ENCODE peak calls at places on chromosomes 16 and 17, in four cellular contexts. H is IMR-90, M is body of pancreas, Z is HCT116. D is an unnamed sample.

GRCh38 chr16:10045291-10045775 is 136.9 kb downstream of the GRIN2A start:
- DNase-seq in M (no peak), H (no peak), Z (no peak), D (no peak)

GRCh38 chr16:29306953-29307597 is 99.4 kb downstream of the NPIPB11 start:
- DNase-seq in M (no peak), Z (no peak), H (peak; percentile 64), D (no peak)

GRCh38 chr17:2171725-2172446 is 117.0 kb downstream of the HIC1 start:
- DNase-seq in H (peak; percentile 99), Z (no peak), M (peak; percentile 90), D (no peak)

GRCh38 chr17:17377071-17377487 is 73.9 kb downstream of the NT5M start:
- DNase-seq in H (no peak), M (no peak), Z (no peak), D (no peak)

GRCh38 chr17:382644-383533 is 30.3 kb upstream of the RPH3AL start:
- DNase-seq in M (peak; percentile 59), H (peak; percentile 87), Z (no peak), D (peak; percentile 35)

GRCh38 chr16:54233626-54234025 is 53.0 kb downstream of the IRX3 start:
- DNase-seq in Z (no peak), H (no peak), M (no peak), D (no peak)

GRCh38 chr16:4207229-4207628 is 34.7 kb downstream of the SRL start:
- DNase-seq in M (no peak), Z (no peak), H (no peak), D (no peak)

GRCh38 chr16:89557230-89557935 is 3.1 kb upstream of the RPL13 start:
- DNase-seq in Z (peak; percentile 77), M (peak; percentile 81), H (peak; percentile 80), D (peak; percentile 83)

GRCh38 chr17:27321372-27321771 is 27.5 kb downstream of the WSB1 start:
- DNase-seq in Z (no peak), H (no peak), M (no peak), D (no peak)
- H3K4me3 ChIP-seq in Z (no peak overlapping the region), H (no peak overlapping the region), M (no peak overlapping the region), D (no peak overlapping the region)

GRCh38 chr16:68771922-68772681 is 35.0 kb downstream of the CDH1 start:
- DNase-seq in M (no peak), H (no peak), Z (no peak), D (no peak)
- TF ChIP-seq POLR2A in M (no peak), H (no peak), Z (no peak), D (no peak)

DNA sequence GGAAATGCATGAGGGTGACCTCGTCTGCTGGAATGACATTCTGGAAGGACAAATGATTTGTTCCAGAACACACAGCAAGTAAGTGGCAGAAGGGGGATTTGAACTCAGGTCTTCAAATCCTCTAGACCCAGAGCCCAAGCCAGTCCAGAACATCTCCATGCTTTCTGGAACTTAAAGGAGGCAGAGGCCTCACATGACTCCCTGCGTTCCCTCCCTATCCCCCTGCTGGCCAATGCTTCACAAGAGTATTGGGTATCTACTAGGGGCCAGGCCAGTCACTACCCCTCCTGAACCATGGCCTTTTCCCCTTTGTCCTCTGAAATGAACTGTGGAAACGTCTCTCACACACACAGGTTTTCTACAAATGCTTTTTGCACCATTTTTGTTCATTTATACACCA is 7.6 kb upstream of the BEAN1 start:
- DNase-seq in Z (no peak), H (no peak), M (no peak), D (no peak)
- TF ChIP-seq CTCF in Z (peak; percentile 35), H (no peak), M (no peak), D (no peak)

GRCh38 chr16:2501938-2502900 is 11.5 kb upstream of the ATP6V0C start:
- DNase-seq in M (no peak), Z (no peak), H (no peak), D (no peak)

GRCh38 chr16:2499454-2499853 is 14.3 kb upstream of the ATP6V0C start:
- DNase-seq in H (no peak), Z (no peak), M (no peak), D (no peak)

GRCh38 chr16:2499890-2500633 is 13.7 kb upstream of the ATP6V0C start:
- DNase-seq in Z (no peak), M (no peak), H (no peak), D (no peak)

GRCh38 chr16:2500634-2500936 is 13.2 kb upstream of the ATP6V0C start:
- DNase-seq in M (no peak), Z (no peak), H (no peak), D (no peak)

DNA sequence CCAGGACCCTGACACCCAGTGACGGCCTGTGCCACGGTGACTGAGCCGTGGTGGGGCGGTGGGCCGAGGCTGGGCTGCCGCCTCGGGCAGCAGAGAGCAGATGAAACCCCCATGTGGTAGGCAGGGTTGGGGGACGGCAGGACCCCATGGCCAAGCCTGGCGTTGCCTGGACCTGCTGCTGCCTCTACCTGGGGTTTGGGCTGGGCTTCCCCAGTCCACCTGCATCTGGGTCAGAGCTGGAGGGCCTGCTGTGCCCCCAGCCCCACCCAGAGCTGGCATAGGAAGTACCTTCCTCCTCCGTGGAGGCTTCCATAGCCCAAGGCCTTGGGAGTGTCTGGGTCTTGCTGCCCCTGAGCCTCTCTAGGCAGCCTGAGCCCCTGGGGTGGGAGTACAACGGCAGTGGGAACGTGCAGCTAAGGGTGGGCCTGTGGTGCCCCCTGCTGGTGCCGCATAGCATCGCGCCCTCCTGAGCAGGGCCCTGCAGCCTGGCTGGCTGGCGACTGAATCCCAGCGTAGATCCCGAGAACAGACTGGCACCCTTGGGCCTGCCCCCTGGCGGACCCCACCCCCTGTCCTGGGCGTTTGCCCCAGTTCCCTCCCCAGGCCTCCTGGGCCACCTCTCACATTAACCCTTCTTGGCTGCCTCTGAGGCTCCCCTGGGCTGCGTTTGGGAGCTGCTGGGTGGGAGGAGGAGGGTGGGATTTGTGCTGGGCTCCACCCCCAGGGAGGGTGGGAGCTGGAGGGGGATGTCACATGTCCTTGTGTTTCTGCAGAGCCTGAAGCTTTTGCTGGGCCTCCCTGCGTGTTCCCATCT is 12.6 kb upstream of the ATP6V0C start:
- DNase-seq in M (peak; percentile 84), H (peak; percentile 69), Z (no peak), D (peak; percentile 84)
- H3K4me3 ChIP-seq in M (no peak overlapping the region), H (no peak overlapping the region), Z (no peak overlapping the region), D (no peak overlapping the region)

GRCh38 chr17:48541574-48542113 is 3.3 kb downstream of the HOXB2 start:
- DNase-seq in H (peak; percentile 69), Z (no peak), M (no peak), D (no peak)

GRCh38 chr17:48543854-48544355 is 1.0 kb downstream of the HOXB2 start:
- DNase-seq in M (no peak), H (no peak), Z (no peak), D (no peak)

GRCh38 chr17:48542956-48543853 is 1.7 kb downstream of the HOXB2 start:
- DNase-seq in Z (no peak), M (peak; percentile 34), H (peak; percentile 67), D (no peak)

GRCh38 chr17:48541036-48541573 is 3.8 kb downstream of the HOXB2 start:
- DNase-seq in Z (no peak), M (no peak), H (peak; percentile 32), D (no peak)

DNA sequence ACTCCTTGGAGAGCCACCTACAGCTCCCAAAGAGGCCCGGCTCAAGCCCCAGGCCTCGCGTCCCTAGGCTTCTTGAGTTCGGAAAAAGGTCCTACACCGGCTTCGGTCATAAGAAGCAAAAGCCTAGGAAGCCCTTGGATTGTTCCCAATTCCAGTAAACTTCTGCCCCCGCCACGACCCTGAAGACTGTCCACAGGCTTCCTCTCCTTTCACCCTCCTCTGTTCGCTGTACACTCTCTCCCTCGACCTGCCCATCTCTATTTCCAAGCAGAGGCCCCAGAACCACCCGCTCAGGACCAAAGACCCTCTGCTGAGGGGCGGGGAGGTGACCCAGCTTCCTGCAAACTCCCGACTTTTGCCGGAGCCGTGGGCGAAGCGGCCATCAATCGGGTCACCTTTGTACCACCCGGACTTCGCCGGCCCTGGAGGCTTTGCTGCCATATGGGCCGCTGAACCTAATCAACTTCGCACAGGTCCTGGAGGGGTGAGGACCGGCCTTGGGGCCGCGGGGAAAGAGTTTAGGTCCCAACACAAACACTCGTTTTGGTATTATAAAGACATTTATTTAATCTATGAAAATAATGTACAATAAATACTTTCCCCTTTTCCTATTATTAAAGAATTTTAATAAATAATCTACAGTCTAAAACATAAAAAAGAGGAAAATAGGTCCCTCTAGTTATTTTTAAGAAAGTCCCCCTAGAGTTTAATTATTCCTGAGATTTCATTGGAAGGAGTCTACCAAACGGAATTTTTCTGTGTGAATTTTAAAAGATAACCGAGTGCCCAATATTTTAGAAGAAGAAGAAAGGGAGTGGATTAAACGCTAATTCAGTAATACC is 2.6 kb downstream of the HOXB2 start:
- DNase-seq in Z (no peak), M (no peak), H (peak; percentile 34), D (no peak)
- TF ChIP-seq POLR2A in Z (no peak), M (no peak), H (no peak), D (no peak)

GRCh38 chr16:49022351-49022963 is 259.2 kb downstream of the CBLN1 start:
- DNase-seq in M (no peak), H (no peak), Z (no peak), D (no peak)

GRCh38 chr16:49026566-49026965 is 255.1 kb downstream of the CBLN1 start:
- DNase-seq in Z (no peak), H (no peak), M (no peak), D (no peak)

GRCh38 chr16:49024896-49025295 is 256.7 kb downstream of the CBLN1 start:
- DNase-seq in M (no peak), H (no peak), Z (no peak), D (no peak)

GRCh38 chr16:49023095-49023494 is 258.5 kb downstream of the CBLN1 start:
- DNase-seq in Z (peak; percentile 36), M (peak; percentile 9), H (peak; percentile 39), D (no peak)

GRCh38 chr16:49024016-49024415 is 257.6 kb downstream of the CBLN1 start:
- DNase-seq in Z (no peak), H (no peak), M (no peak), D (no peak)
- TF ChIP-seq CTCF in Z (no peak), H (no peak), M (no peak), D (no peak)

GRCh38 chr17:71234349-71234748 is 886.5 kb upstream of the SOX9 start:
- DNase-seq in M (no peak), Z (no peak), H (no peak), D (no peak)
- H3K4me3 ChIP-seq in M (no peak overlapping the region), Z (no peak overlapping the region), H (no peak overlapping the region), D (no peak overlapping the region)

GRCh38 chr16:58198739-58199411 is 969 bp upstream of the CSNK2A2 start:
- DNase-seq in H (no peak), M (no peak), Z (no peak), D (no peak)

GRCh38 chr16:58197314-58198012 is 443 bp downstream of the CSNK2A2 start:
- DNase-seq in Z (no peak), H (no peak), M (no peak), D (peak; percentile 39)

GRCh38 chr16:58196898-58197313 is 1.0 kb downstream of the CSNK2A2 start:
- DNase-seq in H (peak; percentile 48), Z (no peak), M (no peak), D (peak; percentile 22)

GRCh38 chr16:58200398-58200797 is 2.5 kb upstream of the CSNK2A2 start:
- DNase-seq in H (no peak), Z (no peak), M (no peak), D (no peak)

GRCh38 chr16:58198022-58198683 is at the start of gene CSNK2A2:
- DNase-seq in M (peak; percentile 78), Z (peak; percentile 32), H (peak; percentile 56), D (peak; percentile 85)
- TF ChIP-seq POLR2A in M (no peak), Z (no peak), H (peak; percentile 23), D (no peak)